ENCODE peak calls at places on chromosomes 6 and 20, in four cellular contexts. U is IMR-90, B is mesenchymal stem cell, K is neuronal stem cell. G is an unnamed sample.

GRCh38 chr6:11865926-11866325 is 87.3 kb upstream of the ADTRP start:
- DNase-seq in U (peak), B (peak), K (no peak), G (no peak)

GRCh38 chr6:158474961-158475343 is 84.9 kb upstream of the TMEM181 start:
- DNase-seq in U (peak), B (peak), K (no peak), G (no peak)

GRCh38 chr20:57993738-57994431 is 234.6 kb downstream of the ANKRD60 start:
- DNase-seq in U (no peak), B (no peak), K (no peak), G (no peak)

GRCh38 chr20:57810511-57811372 is 100.9 kb upstream of the PMEPA1 start:
- DNase-seq in U (no peak), B (no peak), K (peak), G (no peak)

GRCh38 chr20:58646703-58647102 is 4.4 kb upstream of the STX16 start:
- DNase-seq in U (no peak), B (no peak), K (no peak), G (no peak)

GRCh38 chr20:63274381-63275228 is 2.0 kb downstream of the ARFGAP1 start:
- DNase-seq in U (no peak), B (no peak), K (no peak), G (no peak)

GRCh38 chr6:118307581-118307980 is 240.5 kb upstream of the PLN start:
- DNase-seq in U (no peak), B (no peak), K (no peak), G (no peak)

GRCh38 chr20:17610566-17611289 is 40.9 kb downstream of the DSTN start:
- DNase-seq in U (no peak), B (no peak), K (no peak), G (no peak)

GRCh38 chr6:133368664-133369063 is 127.5 kb downstream of the EYA4 start:
- DNase-seq in U (peak), B (no peak), K (no peak), G (no peak)

GRCh38 chr6:1067346-1067745 is 244.6 kb upstream of the FOXQ1 start:
- DNase-seq in U (no peak), B (no peak), K (no peak), G (no peak)

GRCh38 chr6:11480541-11480940 is 57.0 kb upstream of the TMEM170B start:
- DNase-seq in U (no peak), B (no peak), K (no peak), G (no peak)

GRCh38 chr6:159887146-159887545 is 3.6 kb upstream of the MAS1 start:
- DNase-seq in U (no peak), B (no peak), K (no peak), G (no peak)

GRCh38 chr6:169450097-169450496 is 196.5 kb upstream of the THBS2 start:
- DNase-seq in U (no peak), B (no peak), K (no peak), G (no peak)

GRCh38 chr6:10465633-10466499 is 51.0 kb upstream of the TFAP2A start:
- DNase-seq in U (peak), B (peak), K (peak), G (peak)

GRCh38 chr6:75278474-75279077 is 6.0 kb downstream of the TMEM30A start:
- DNase-seq in U (no peak), B (no peak), K (no peak), G (no peak)

GRCh38 chr20:38214871-38215788 is 45.4 kb downstream of the KIAA1755 start:
- DNase-seq in U (no peak), B (no peak), K (no peak), G (no peak)

GRCh38 chr20:2131366-2131765 is 29.7 kb downstream of the STK35 start:
- DNase-seq in U (peak), B (peak), K (no peak), G (no peak)

GRCh38 chr6:69866351-69867074 is at the start of gene COL19A1:
- DNase-seq in U (no peak), B (peak), K (peak), G (peak)

GRCh38 chr6:69865126-69865525 is 1.2 kb upstream of the COL19A1 start:
- DNase-seq in U (peak), B (peak), K (no peak), G (no peak)

GRCh38 chr6:69868252-69868804 is 2.0 kb downstream of the COL19A1 start:
- DNase-seq in U (no peak), B (no peak), K (no peak), G (no peak)

GRCh38 chr6:69868961-69869360 is 2.6 kb downstream of the COL19A1 start:
- DNase-seq in U (no peak), B (no peak), K (no peak), G (no peak)

GRCh38 chr6:69867075-69867911 is 937 bp downstream of the COL19A1 start:
- DNase-seq in U (peak), B (peak), K (peak), G (no peak)
- H2BK120ac ChIP-seq in U (no peak), B (peak), K (no peak), G (no peak)

DNA sequence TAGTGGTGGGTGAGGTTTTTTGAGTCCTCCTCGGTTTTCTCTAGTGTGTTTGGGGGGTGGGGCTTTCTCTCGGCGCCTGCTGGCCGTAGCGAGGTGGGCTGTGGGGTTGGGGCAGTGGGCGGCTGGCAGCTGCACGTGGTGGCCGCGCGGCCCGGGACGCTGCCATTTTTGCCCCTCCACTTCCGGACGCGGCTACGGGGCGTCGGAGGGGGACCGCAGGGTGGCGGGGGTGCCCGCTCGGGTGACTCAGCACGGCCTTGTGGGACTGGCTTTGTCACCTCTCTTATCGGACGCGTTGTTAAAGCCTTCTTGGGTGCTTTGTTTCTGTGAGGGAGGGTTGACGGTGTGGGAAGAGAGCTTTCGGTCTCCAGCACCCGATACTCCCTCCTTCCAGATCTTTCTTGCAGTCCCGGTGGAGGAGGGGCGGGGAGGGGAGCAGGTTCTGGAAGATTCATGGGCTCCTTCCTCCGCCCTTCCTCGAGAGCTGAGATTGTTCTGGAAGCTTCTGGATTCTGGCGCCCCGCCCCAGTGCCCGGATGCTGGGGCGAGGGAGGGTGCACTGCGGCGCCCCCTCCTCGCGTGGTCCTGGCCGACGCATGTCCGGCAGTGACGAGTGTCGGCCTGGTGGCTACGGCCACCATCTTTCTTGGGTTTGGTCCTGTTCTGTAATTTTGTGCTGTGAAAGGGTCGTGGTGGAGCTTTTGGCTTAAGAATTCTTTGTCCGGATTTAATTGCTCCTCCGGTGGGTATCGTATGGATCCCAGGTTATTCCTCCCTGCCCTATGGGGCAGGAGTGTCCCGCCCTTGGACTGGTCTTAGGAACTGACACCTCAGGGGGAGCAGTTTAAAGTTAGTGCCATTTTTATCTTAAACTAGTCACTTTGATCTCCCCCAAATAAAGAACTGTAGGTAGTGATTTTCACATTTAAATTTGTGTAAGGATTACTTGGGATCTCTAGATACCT is 719 bp downstream of the HSP90AB1 start:
- DNase-seq in U (peak), B (peak), K (no peak), G (no peak)
- H2BK120ac ChIP-seq in U (peak), B (peak), K (no peak), G (no peak)

GRCh38 chr20:32483351-32484220 is 101.5 kb downstream of the NOL4L start:
- DNase-seq in U (peak), B (peak), K (peak), G (peak)

GRCh38 chr20:32481311-32482103 is 103.6 kb downstream of the NOL4L start:
- DNase-seq in U (no peak), B (peak), K (no peak), G (no peak)

GRCh38 chr20:32484221-32485125 is 100.7 kb downstream of the NOL4L start:
- DNase-seq in U (no peak), B (peak), K (no peak), G (peak)

GRCh38 chr20:32480361-32481199 is 104.6 kb downstream of the NOL4L start:
- DNase-seq in U (peak), B (peak), K (no peak), G (no peak)

DNA sequence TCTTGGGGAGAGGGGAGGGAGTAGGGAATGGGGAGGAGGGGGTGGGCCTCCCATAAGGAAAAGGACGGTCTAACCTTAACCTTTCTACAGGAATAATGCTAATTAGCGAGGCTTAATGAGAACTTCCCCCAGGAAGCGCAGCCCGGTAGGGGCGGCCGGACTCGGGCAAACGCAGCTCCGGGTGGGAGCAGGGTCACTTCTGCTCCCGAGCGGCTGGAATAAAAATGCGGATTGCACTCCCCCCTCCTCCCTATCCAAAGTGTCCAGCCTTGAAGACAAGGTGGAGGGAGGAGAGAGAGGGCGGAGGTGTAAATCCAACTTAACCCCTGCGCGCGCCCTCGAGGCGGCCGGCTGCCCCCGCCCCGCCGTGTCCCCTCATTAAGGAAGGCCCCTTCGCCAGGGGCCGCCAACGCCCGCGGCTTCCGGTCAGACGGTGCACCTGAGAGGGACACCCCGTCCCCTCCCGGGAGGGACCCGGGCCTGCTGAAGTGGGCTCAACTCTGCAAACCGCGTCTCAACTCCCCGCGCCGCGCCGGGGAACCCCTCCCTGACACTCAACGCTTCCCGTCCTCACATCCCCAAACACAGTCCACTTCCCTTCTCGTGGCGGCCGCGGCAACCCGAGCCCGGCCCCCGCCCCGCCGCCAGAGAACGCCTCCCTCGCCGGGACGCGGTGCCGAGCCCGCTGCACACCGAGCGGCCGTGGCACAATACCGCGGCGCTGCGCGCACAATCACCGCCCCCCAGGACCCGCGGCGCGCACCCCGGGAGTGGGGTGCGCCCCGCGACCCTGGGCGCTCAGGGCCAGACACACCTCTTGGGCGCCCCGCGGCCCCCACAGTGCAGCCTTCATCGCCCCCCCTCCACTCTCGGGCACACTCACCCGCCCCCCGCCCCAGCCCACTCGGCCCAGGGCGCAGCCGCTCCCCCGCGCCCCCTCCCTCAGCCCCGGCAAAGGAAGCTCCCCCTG is 102.6 kb downstream of the NOL4L start:
- DNase-seq in U (no peak), B (peak), K (peak), G (peak)
- H2BK120ac ChIP-seq in U (peak), B (peak), K (peak), G (no peak)

DNA sequence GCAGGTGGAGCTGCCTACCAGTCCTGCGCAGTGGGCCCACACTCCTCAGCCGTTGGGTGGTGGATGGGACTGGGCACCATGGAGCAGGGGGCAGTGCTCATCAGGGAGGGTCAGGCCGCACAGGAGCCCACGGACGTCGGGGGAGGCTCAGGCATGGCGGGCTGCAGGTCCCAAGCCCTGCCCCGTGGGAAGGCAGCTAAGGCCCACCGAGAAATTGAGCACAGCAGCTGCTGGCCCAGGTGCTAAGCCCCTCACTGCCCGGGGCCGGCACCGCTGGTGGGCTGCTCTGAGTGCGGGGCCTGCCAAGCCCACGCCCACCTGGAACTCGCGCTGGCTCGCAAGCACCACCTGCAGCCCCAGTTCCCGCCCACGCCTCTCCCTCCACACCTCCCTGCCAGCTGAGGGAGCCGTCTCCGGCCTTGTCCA is 30.2 kb upstream of the ID4 start:
- DNase-seq in U (no peak), B (no peak), K (no peak), G (no peak)
- H2BK120ac ChIP-seq in U (no peak), B (no peak), K (no peak), G (no peak)

GRCh38 chr20:32488066-32488838 is 96.9 kb downstream of the NOL4L start:
- DNase-seq in U (no peak), B (no peak), K (no peak), G (no peak)

GRCh38 chr20:32479697-32480140 is 105.4 kb downstream of the NOL4L start:
- DNase-seq in U (no peak), B (no peak), K (no peak), G (no peak)

GRCh38 chr20:32487381-32487780 is 97.8 kb downstream of the NOL4L start:
- DNase-seq in U (no peak), B (no peak), K (no peak), G (no peak)

GRCh38 chr20:32485770-32486248 is 99.3 kb downstream of the NOL4L start:
- DNase-seq in U (no peak), B (no peak), K (no peak), G (no peak)

GRCh38 chr20:32485126-32485769 is 99.9 kb downstream of the NOL4L start:
- DNase-seq in U (peak), B (peak), K (peak), G (no peak)
- H2BK120ac ChIP-seq in U (peak), B (no peak), K (no peak), G (no peak)

GRCh38 chr20:9255171-9255570 is 186.3 kb downstream of the PLCB4 start:
- DNase-seq in U (no peak), B (no peak), K (peak), G (no peak)
- H2BK120ac ChIP-seq in U (no peak), B (no peak), K (no peak), G (no peak)

DNA sequence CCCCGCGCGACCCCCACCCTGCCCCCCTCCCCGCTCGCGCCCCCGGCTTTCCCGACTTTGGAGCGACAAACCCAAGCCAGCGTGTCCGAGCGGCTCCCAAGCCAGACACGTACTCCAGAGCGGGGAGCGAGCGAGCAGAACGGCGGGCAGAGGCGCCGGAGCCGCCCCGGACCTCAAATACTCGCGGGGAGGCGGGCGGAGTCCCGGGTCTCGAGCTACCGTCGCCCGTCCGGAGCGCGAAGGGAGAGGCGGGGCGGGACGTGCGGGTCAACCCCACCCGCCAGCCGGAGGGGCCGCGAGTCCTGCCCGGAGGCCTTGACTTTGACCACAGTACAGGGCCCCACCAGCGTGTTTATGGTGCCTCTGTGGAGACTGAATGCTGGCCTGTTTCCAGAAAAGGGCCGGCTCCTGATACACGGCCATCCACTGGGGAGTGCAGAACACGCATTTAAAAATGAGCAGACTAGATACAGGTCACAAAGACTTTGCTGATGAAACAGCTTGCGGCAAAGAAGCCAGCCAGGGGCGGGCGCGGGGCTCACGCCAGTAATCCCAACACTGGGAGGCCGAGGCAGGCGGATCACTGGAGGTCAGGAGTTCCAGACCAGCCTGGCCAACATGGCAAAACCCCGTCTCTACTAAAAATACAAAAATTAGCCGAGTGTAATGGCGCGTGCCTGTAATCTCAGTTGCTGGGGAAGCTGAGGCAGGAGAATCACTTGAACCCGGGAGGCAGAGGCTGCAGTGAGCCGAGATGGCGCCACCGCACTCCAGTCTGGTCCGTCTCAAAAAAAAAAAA is at the start of gene SERPINB6:
- DNase-seq in U (peak), B (peak), K (no peak), G (no peak)
- H2BK120ac ChIP-seq in U (peak), B (peak), K (peak), G (peak)

GRCh38 chr6:25175216-25175615 is 104.0 kb upstream of the CARMIL1 start:
- DNase-seq in U (peak), B (no peak), K (no peak), G (peak)

GRCh38 chr6:25173951-25174474 is 105.2 kb upstream of the CARMIL1 start:
- DNase-seq in U (peak), B (peak), K (no peak), G (no peak)

GRCh38 chr6:25173232-25173631 is 105.9 kb upstream of the CARMIL1 start:
- DNase-seq in U (peak), B (peak), K (no peak), G (no peak)

GRCh38 chr6:25175656-25176055 is 103.5 kb upstream of the CARMIL1 start:
- DNase-seq in U (no peak), B (no peak), K (no peak), G (no peak)

GRCh38 chr6:25174678-25175077 is 104.5 kb upstream of the CARMIL1 start:
- DNase-seq in U (no peak), B (no peak), K (no peak), G (no peak)
- H2BK120ac ChIP-seq in U (peak), B (peak), K (no peak), G (no peak)

DNA sequence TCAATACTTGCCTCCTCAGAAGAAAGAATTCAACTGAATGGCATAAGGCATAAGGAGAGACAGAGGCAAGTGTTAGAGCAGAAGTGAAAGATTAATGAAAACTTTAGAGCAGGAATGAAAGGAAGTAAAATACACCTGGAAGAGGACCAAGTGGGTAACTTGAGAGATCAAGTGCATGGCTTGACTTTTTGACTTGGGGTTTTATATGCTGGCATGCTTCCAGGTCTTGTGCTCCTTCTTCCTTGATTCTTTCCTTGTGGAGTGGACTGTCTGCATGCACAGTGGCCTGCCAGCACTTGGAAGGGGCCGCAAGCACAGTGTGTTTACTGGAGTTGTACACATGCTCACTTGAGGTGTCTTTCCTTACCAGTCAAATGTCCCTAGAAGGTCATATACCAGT is 222.1 kb upstream of the UFL1 start:
- DNase-seq in U (no peak), B (no peak), K (no peak), G (no peak)
- H2BK120ac ChIP-seq in U (no peak), B (no peak), K (no peak), G (no peak)